ENCODE peak calls at places on chromosomes 4 and X, in nine cellular contexts. One of them, this sample, is unnamed.

GRCh38 chrX:39714471-39714870 is 383.3 kb downstream of the BCOR start:
- DNase-seq in astrocyte of the spinal cord: no peak
- DNase-seq in activated T-cell treated with anti-CD3 and anti-CD28 coated beads, Interleukin-2, amount 50 U/mL, for 72 hours: no peak
- DNase-seq in CD8-positive, alpha-beta memory T cell: no peak
- DNase-seq in RWPE1: no peak
- DNase-seq in left cardiac atrium: no peak
- DNase-seq in SK-MEL-5: no peak
- DNase-seq in T-helper 2 cell: no peak
- DNase-seq in stimulated activated CD8-positive, alpha-beta memory T cell treated with anti-CD3 and anti-CD28 coated beads, Interleukin-2, amount 100 ng/mL, for 1 hour: no peak
- DNase-seq in this sample: no peak

GRCh38 chr4:143270266-143270838 is 66.3 kb upstream of the GAB1 start:
- DNase-seq in astrocyte of the spinal cord: no peak
- DNase-seq in activated T-cell treated with anti-CD3 and anti-CD28 coated beads, Interleukin-2, amount 50 U/mL, for 72 hours: no peak
- DNase-seq in CD8-positive, alpha-beta memory T cell: no peak
- DNase-seq in RWPE1: no peak
- DNase-seq in left cardiac atrium: no peak
- DNase-seq in SK-MEL-5: no peak
- DNase-seq in T-helper 2 cell: no peak
- DNase-seq in stimulated activated CD8-positive, alpha-beta memory T cell treated with anti-CD3 and anti-CD28 coated beads, Interleukin-2, amount 100 ng/mL, for 1 hour: no peak
- DNase-seq in this sample: no peak

GRCh38 chr4:19739101-19739651 is 512.5 kb upstream of the SLIT2 start:
- DNase-seq in astrocyte of the spinal cord: peak; percentile 95
- DNase-seq in activated T-cell treated with anti-CD3 and anti-CD28 coated beads, Interleukin-2, amount 50 U/mL, for 72 hours: no peak
- DNase-seq in CD8-positive, alpha-beta memory T cell: no peak
- DNase-seq in RWPE1: peak; percentile 49
- DNase-seq in left cardiac atrium: no peak
- DNase-seq in SK-MEL-5: peak; percentile 16
- DNase-seq in T-helper 2 cell: no peak
- DNase-seq in stimulated activated CD8-positive, alpha-beta memory T cell treated with anti-CD3 and anti-CD28 coated beads, Interleukin-2, amount 100 ng/mL, for 1 hour: no peak
- DNase-seq in this sample: peak; percentile 75

GRCh38 chrX:11886745-11887144 is 128.7 kb downstream of the MSL3 start:
- DNase-seq in astrocyte of the spinal cord: peak; percentile 58
- DNase-seq in activated T-cell treated with anti-CD3 and anti-CD28 coated beads, Interleukin-2, amount 50 U/mL, for 72 hours: no peak
- DNase-seq in CD8-positive, alpha-beta memory T cell: no peak
- DNase-seq in RWPE1: peak; percentile 59
- DNase-seq in left cardiac atrium: no peak
- DNase-seq in SK-MEL-5: no peak
- DNase-seq in T-helper 2 cell: no peak
- DNase-seq in stimulated activated CD8-positive, alpha-beta memory T cell treated with anti-CD3 and anti-CD28 coated beads, Interleukin-2, amount 100 ng/mL, for 1 hour: no peak
- DNase-seq in this sample: peak; percentile 17

GRCh38 chr4:83112678-83113428 is 1.7 kb downstream of the PLAC8 start:
- DNase-seq in astrocyte of the spinal cord: peak; percentile 36
- DNase-seq in activated T-cell treated with anti-CD3 and anti-CD28 coated beads, Interleukin-2, amount 50 U/mL, for 72 hours: peak; percentile 35
- DNase-seq in CD8-positive, alpha-beta memory T cell: peak; percentile 6
- DNase-seq in RWPE1: no peak
- DNase-seq in left cardiac atrium: no peak
- DNase-seq in SK-MEL-5: no peak
- DNase-seq in T-helper 2 cell: no peak
- DNase-seq in stimulated activated CD8-positive, alpha-beta memory T cell treated with anti-CD3 and anti-CD28 coated beads, Interleukin-2, amount 100 ng/mL, for 1 hour: no peak
- DNase-seq in this sample: no peak

GRCh38 chr4:8727546-8728510 is 135.3 kb downstream of the CPZ start:
- DNase-seq in astrocyte of the spinal cord: no peak
- DNase-seq in activated T-cell treated with anti-CD3 and anti-CD28 coated beads, Interleukin-2, amount 50 U/mL, for 72 hours: no peak
- DNase-seq in CD8-positive, alpha-beta memory T cell: no peak
- DNase-seq in RWPE1: no peak
- DNase-seq in left cardiac atrium: no peak
- DNase-seq in SK-MEL-5: no peak
- DNase-seq in T-helper 2 cell: no peak
- DNase-seq in stimulated activated CD8-positive, alpha-beta memory T cell treated with anti-CD3 and anti-CD28 coated beads, Interleukin-2, amount 100 ng/mL, for 1 hour: no peak
- DNase-seq in this sample: no peak

GRCh38 chrX:43750248-43750676 is 94.2 kb downstream of the MAOA start:
- DNase-seq in astrocyte of the spinal cord: peak; percentile 61
- DNase-seq in activated T-cell treated with anti-CD3 and anti-CD28 coated beads, Interleukin-2, amount 50 U/mL, for 72 hours: peak; percentile 35
- DNase-seq in CD8-positive, alpha-beta memory T cell: peak; percentile 38
- DNase-seq in RWPE1: peak; percentile 48
- DNase-seq in left cardiac atrium: peak; percentile 31
- DNase-seq in SK-MEL-5: peak; percentile 59
- DNase-seq in T-helper 2 cell: peak; percentile 4
- DNase-seq in stimulated activated CD8-positive, alpha-beta memory T cell treated with anti-CD3 and anti-CD28 coated beads, Interleukin-2, amount 100 ng/mL, for 1 hour: no peak
- DNase-seq in this sample: no peak

GRCh38 chr4:55340246-55340645 is 5.8 kb upstream of the SRD5A3 start:
- DNase-seq in astrocyte of the spinal cord: no peak
- DNase-seq in activated T-cell treated with anti-CD3 and anti-CD28 coated beads, Interleukin-2, amount 50 U/mL, for 72 hours: no peak
- DNase-seq in CD8-positive, alpha-beta memory T cell: no peak
- DNase-seq in RWPE1: no peak
- DNase-seq in left cardiac atrium: no peak
- DNase-seq in SK-MEL-5: no peak
- DNase-seq in T-helper 2 cell: no peak
- DNase-seq in stimulated activated CD8-positive, alpha-beta memory T cell treated with anti-CD3 and anti-CD28 coated beads, Interleukin-2, amount 100 ng/mL, for 1 hour: no peak
- DNase-seq in this sample: no peak

GRCh38 chr4:45453258-45453841 is 670.5 kb downstream of the GABRG1 start:
- DNase-seq in astrocyte of the spinal cord: peak; percentile 20
- DNase-seq in activated T-cell treated with anti-CD3 and anti-CD28 coated beads, Interleukin-2, amount 50 U/mL, for 72 hours: no peak
- DNase-seq in CD8-positive, alpha-beta memory T cell: no peak
- DNase-seq in RWPE1: peak; percentile 10
- DNase-seq in left cardiac atrium: no peak
- DNase-seq in SK-MEL-5: peak; percentile 65
- DNase-seq in T-helper 2 cell: no peak
- DNase-seq in stimulated activated CD8-positive, alpha-beta memory T cell treated with anti-CD3 and anti-CD28 coated beads, Interleukin-2, amount 100 ng/mL, for 1 hour: no peak
- DNase-seq in this sample: no peak

GRCh38 chr4:82899339-82899738 is 1.2 kb upstream of the THAP9 start:
- DNase-seq in astrocyte of the spinal cord: peak; percentile 37
- DNase-seq in activated T-cell treated with anti-CD3 and anti-CD28 coated beads, Interleukin-2, amount 50 U/mL, for 72 hours: no peak
- DNase-seq in CD8-positive, alpha-beta memory T cell: no peak
- DNase-seq in RWPE1: no peak
- DNase-seq in left cardiac atrium: no peak
- DNase-seq in SK-MEL-5: no peak
- DNase-seq in T-helper 2 cell: no peak
- DNase-seq in stimulated activated CD8-positive, alpha-beta memory T cell treated with anti-CD3 and anti-CD28 coated beads, Interleukin-2, amount 100 ng/mL, for 1 hour: no peak
- DNase-seq in this sample: no peak

GRCh38 chr4:31089815-31090214 is 369.6 kb downstream of the PCDH7 start:
- DNase-seq in astrocyte of the spinal cord: peak; percentile 48
- DNase-seq in activated T-cell treated with anti-CD3 and anti-CD28 coated beads, Interleukin-2, amount 50 U/mL, for 72 hours: no peak
- DNase-seq in CD8-positive, alpha-beta memory T cell: no peak
- DNase-seq in RWPE1: peak; percentile 55
- DNase-seq in left cardiac atrium: peak; percentile 42
- DNase-seq in SK-MEL-5: no peak
- DNase-seq in T-helper 2 cell: no peak
- DNase-seq in stimulated activated CD8-positive, alpha-beta memory T cell treated with anti-CD3 and anti-CD28 coated beads, Interleukin-2, amount 100 ng/mL, for 1 hour: no peak
- DNase-seq in this sample: no peak

GRCh38 chrX:24097741-24098140 is 43.0 kb downstream of the EIF2S3 start:
- DNase-seq in astrocyte of the spinal cord: no peak
- DNase-seq in activated T-cell treated with anti-CD3 and anti-CD28 coated beads, Interleukin-2, amount 50 U/mL, for 72 hours: no peak
- DNase-seq in CD8-positive, alpha-beta memory T cell: no peak
- DNase-seq in RWPE1: no peak
- DNase-seq in left cardiac atrium: no peak
- DNase-seq in SK-MEL-5: no peak
- DNase-seq in T-helper 2 cell: no peak
- DNase-seq in stimulated activated CD8-positive, alpha-beta memory T cell treated with anti-CD3 and anti-CD28 coated beads, Interleukin-2, amount 100 ng/mL, for 1 hour: no peak
- DNase-seq in this sample: no peak

GRCh38 chr4:54661156-54661555 is 3.4 kb downstream of the KIT start:
- DNase-seq in astrocyte of the spinal cord: peak; percentile 58
- DNase-seq in activated T-cell treated with anti-CD3 and anti-CD28 coated beads, Interleukin-2, amount 50 U/mL, for 72 hours: no peak
- DNase-seq in CD8-positive, alpha-beta memory T cell: no peak
- DNase-seq in RWPE1: peak; percentile 60
- DNase-seq in left cardiac atrium: no peak
- DNase-seq in SK-MEL-5: no peak
- DNase-seq in T-helper 2 cell: no peak
- DNase-seq in stimulated activated CD8-positive, alpha-beta memory T cell treated with anti-CD3 and anti-CD28 coated beads, Interleukin-2, amount 100 ng/mL, for 1 hour: no peak
- DNase-seq in this sample: no peak

GRCh38 chr4:15868816-15869413 is 69.6 kb downstream of the FGFBP1 start:
- DNase-seq in astrocyte of the spinal cord: no peak
- DNase-seq in activated T-cell treated with anti-CD3 and anti-CD28 coated beads, Interleukin-2, amount 50 U/mL, for 72 hours: no peak
- DNase-seq in CD8-positive, alpha-beta memory T cell: no peak
- DNase-seq in RWPE1: no peak
- DNase-seq in left cardiac atrium: no peak
- DNase-seq in SK-MEL-5: no peak
- DNase-seq in T-helper 2 cell: no peak
- DNase-seq in stimulated activated CD8-positive, alpha-beta memory T cell treated with anti-CD3 and anti-CD28 coated beads, Interleukin-2, amount 100 ng/mL, for 1 hour: no peak
- DNase-seq in this sample: no peak

GRCh38 chr4:147340547-147341225 is 140.2 kb upstream of the EDNRA start:
- DNase-seq in astrocyte of the spinal cord: peak; percentile 81
- DNase-seq in activated T-cell treated with anti-CD3 and anti-CD28 coated beads, Interleukin-2, amount 50 U/mL, for 72 hours: no peak
- DNase-seq in CD8-positive, alpha-beta memory T cell: no peak
- DNase-seq in RWPE1: no peak
- DNase-seq in left cardiac atrium: no peak
- DNase-seq in SK-MEL-5: peak; percentile 5
- DNase-seq in T-helper 2 cell: no peak
- DNase-seq in stimulated activated CD8-positive, alpha-beta memory T cell treated with anti-CD3 and anti-CD28 coated beads, Interleukin-2, amount 100 ng/mL, for 1 hour: no peak
- DNase-seq in this sample: no peak

GRCh38 chr4:61204353-61204752 is 4.2 kb downstream of the ADGRL3 start:
- DNase-seq in astrocyte of the spinal cord: peak; percentile 53
- DNase-seq in activated T-cell treated with anti-CD3 and anti-CD28 coated beads, Interleukin-2, amount 50 U/mL, for 72 hours: no peak
- DNase-seq in CD8-positive, alpha-beta memory T cell: no peak
- DNase-seq in RWPE1: peak; percentile 44
- DNase-seq in left cardiac atrium: no peak
- DNase-seq in SK-MEL-5: no peak
- DNase-seq in T-helper 2 cell: no peak
- DNase-seq in stimulated activated CD8-positive, alpha-beta memory T cell treated with anti-CD3 and anti-CD28 coated beads, Interleukin-2, amount 100 ng/mL, for 1 hour: no peak
- DNase-seq in this sample: no peak

GRCh38 chrX:2732649-2733048 is 19.2 kb upstream of the XG start:
- DNase-seq in astrocyte of the spinal cord: no peak
- DNase-seq in activated T-cell treated with anti-CD3 and anti-CD28 coated beads, Interleukin-2, amount 50 U/mL, for 72 hours: no peak
- DNase-seq in CD8-positive, alpha-beta memory T cell: no peak
- DNase-seq in RWPE1: no peak
- DNase-seq in left cardiac atrium: no peak
- DNase-seq in SK-MEL-5: no peak
- DNase-seq in T-helper 2 cell: no peak
- DNase-seq in stimulated activated CD8-positive, alpha-beta memory T cell treated with anti-CD3 and anti-CD28 coated beads, Interleukin-2, amount 100 ng/mL, for 1 hour: no peak
- DNase-seq in this sample: no peak

GRCh38 chrX:141314441-141314840 is 72.1 kb upstream of the SPANXC start:
- DNase-seq in astrocyte of the spinal cord: no peak
- DNase-seq in activated T-cell treated with anti-CD3 and anti-CD28 coated beads, Interleukin-2, amount 50 U/mL, for 72 hours: no peak
- DNase-seq in CD8-positive, alpha-beta memory T cell: no peak
- DNase-seq in RWPE1: peak; percentile 4
- DNase-seq in left cardiac atrium: no peak
- DNase-seq in SK-MEL-5: no peak
- DNase-seq in T-helper 2 cell: no peak
- DNase-seq in stimulated activated CD8-positive, alpha-beta memory T cell treated with anti-CD3 and anti-CD28 coated beads, Interleukin-2, amount 100 ng/mL, for 1 hour: no peak
- DNase-seq in this sample: no peak

GRCh38 chrX:30612250-30612655 is 34.7 kb upstream of the TASL start:
- DNase-seq in astrocyte of the spinal cord: no peak
- DNase-seq in activated T-cell treated with anti-CD3 and anti-CD28 coated beads, Interleukin-2, amount 50 U/mL, for 72 hours: no peak
- DNase-seq in CD8-positive, alpha-beta memory T cell: no peak
- DNase-seq in RWPE1: no peak
- DNase-seq in left cardiac atrium: no peak
- DNase-seq in SK-MEL-5: no peak
- DNase-seq in T-helper 2 cell: no peak
- DNase-seq in stimulated activated CD8-positive, alpha-beta memory T cell treated with anti-CD3 and anti-CD28 coated beads, Interleukin-2, amount 100 ng/mL, for 1 hour: no peak
- DNase-seq in this sample: no peak

GRCh38 chr4:15104825-15105224 is 102.5 kb downstream of the CPEB2 start:
- DNase-seq in astrocyte of the spinal cord: no peak
- DNase-seq in activated T-cell treated with anti-CD3 and anti-CD28 coated beads, Interleukin-2, amount 50 U/mL, for 72 hours: no peak
- DNase-seq in CD8-positive, alpha-beta memory T cell: no peak
- DNase-seq in RWPE1: no peak
- DNase-seq in left cardiac atrium: no peak
- DNase-seq in SK-MEL-5: no peak
- DNase-seq in T-helper 2 cell: no peak
- DNase-seq in stimulated activated CD8-positive, alpha-beta memory T cell treated with anti-CD3 and anti-CD28 coated beads, Interleukin-2, amount 100 ng/mL, for 1 hour: no peak
- DNase-seq in this sample: no peak

GRCh38 chrX:149248073-149248625 is 257.0 kb downstream of the IDS start:
- DNase-seq in astrocyte of the spinal cord: peak; percentile 22
- DNase-seq in activated T-cell treated with anti-CD3 and anti-CD28 coated beads, Interleukin-2, amount 50 U/mL, for 72 hours: no peak
- DNase-seq in CD8-positive, alpha-beta memory T cell: no peak
- DNase-seq in RWPE1: no peak
- DNase-seq in left cardiac atrium: no peak
- DNase-seq in SK-MEL-5: peak; percentile 37
- DNase-seq in T-helper 2 cell: no peak
- DNase-seq in stimulated activated CD8-positive, alpha-beta memory T cell treated with anti-CD3 and anti-CD28 coated beads, Interleukin-2, amount 100 ng/mL, for 1 hour: no peak
- DNase-seq in this sample: no peak

GRCh38 chrX:24154490-24155034 is 5.0 kb downstream of the ZFX start:
- DNase-seq in astrocyte of the spinal cord: no peak
- DNase-seq in activated T-cell treated with anti-CD3 and anti-CD28 coated beads, Interleukin-2, amount 50 U/mL, for 72 hours: no peak
- DNase-seq in CD8-positive, alpha-beta memory T cell: no peak
- DNase-seq in RWPE1: no peak
- DNase-seq in left cardiac atrium: no peak
- DNase-seq in SK-MEL-5: no peak
- DNase-seq in T-helper 2 cell: no peak
- DNase-seq in stimulated activated CD8-positive, alpha-beta memory T cell treated with anti-CD3 and anti-CD28 coated beads, Interleukin-2, amount 100 ng/mL, for 1 hour: no peak
- DNase-seq in this sample: no peak

GRCh38 chr4:113438596-113438995 is 322.9 kb downstream of the CAMK2D start:
- DNase-seq in astrocyte of the spinal cord: no peak
- DNase-seq in activated T-cell treated with anti-CD3 and anti-CD28 coated beads, Interleukin-2, amount 50 U/mL, for 72 hours: no peak
- DNase-seq in CD8-positive, alpha-beta memory T cell: no peak
- DNase-seq in RWPE1: no peak
- DNase-seq in left cardiac atrium: no peak
- DNase-seq in SK-MEL-5: no peak
- DNase-seq in T-helper 2 cell: no peak
- DNase-seq in stimulated activated CD8-positive, alpha-beta memory T cell treated with anti-CD3 and anti-CD28 coated beads, Interleukin-2, amount 100 ng/mL, for 1 hour: no peak
- DNase-seq in this sample: no peak

GRCh38 chrX:1725472-1725871 is 110.6 kb downstream of the ASMT start:
- DNase-seq in astrocyte of the spinal cord: no peak
- DNase-seq in activated T-cell treated with anti-CD3 and anti-CD28 coated beads, Interleukin-2, amount 50 U/mL, for 72 hours: no peak
- DNase-seq in CD8-positive, alpha-beta memory T cell: no peak
- DNase-seq in RWPE1: no peak
- DNase-seq in left cardiac atrium: no peak
- DNase-seq in SK-MEL-5: no peak
- DNase-seq in T-helper 2 cell: no peak
- DNase-seq in stimulated activated CD8-positive, alpha-beta memory T cell treated with anti-CD3 and anti-CD28 coated beads, Interleukin-2, amount 100 ng/mL, for 1 hour: no peak
- DNase-seq in this sample: no peak

GRCh38 chr4:107823870-107824366 is 814 bp upstream of the SGMS2 start:
- DNase-seq in astrocyte of the spinal cord: no peak
- DNase-seq in activated T-cell treated with anti-CD3 and anti-CD28 coated beads, Interleukin-2, amount 50 U/mL, for 72 hours: no peak
- DNase-seq in CD8-positive, alpha-beta memory T cell: no peak
- DNase-seq in RWPE1: no peak
- DNase-seq in left cardiac atrium: no peak
- DNase-seq in SK-MEL-5: no peak
- DNase-seq in T-helper 2 cell: no peak
- DNase-seq in stimulated activated CD8-positive, alpha-beta memory T cell treated with anti-CD3 and anti-CD28 coated beads, Interleukin-2, amount 100 ng/mL, for 1 hour: no peak
- DNase-seq in this sample: no peak

GRCh38 chr4:17556498-17556897 is 20.5 kb upstream of the LAP3 start:
- DNase-seq in astrocyte of the spinal cord: no peak
- DNase-seq in activated T-cell treated with anti-CD3 and anti-CD28 coated beads, Interleukin-2, amount 50 U/mL, for 72 hours: no peak
- DNase-seq in CD8-positive, alpha-beta memory T cell: no peak
- DNase-seq in RWPE1: no peak
- DNase-seq in left cardiac atrium: no peak
- DNase-seq in SK-MEL-5: no peak
- DNase-seq in T-helper 2 cell: no peak
- DNase-seq in stimulated activated CD8-positive, alpha-beta memory T cell treated with anti-CD3 and anti-CD28 coated beads, Interleukin-2, amount 100 ng/mL, for 1 hour: no peak
- DNase-seq in this sample: no peak

GRCh38 chr4:71360844-71361243 is 22.0 kb downstream of the SLC4A4 start:
- DNase-seq in astrocyte of the spinal cord: no peak
- DNase-seq in activated T-cell treated with anti-CD3 and anti-CD28 coated beads, Interleukin-2, amount 50 U/mL, for 72 hours: no peak
- DNase-seq in CD8-positive, alpha-beta memory T cell: no peak
- DNase-seq in RWPE1: no peak
- DNase-seq in left cardiac atrium: no peak
- DNase-seq in SK-MEL-5: no peak
- DNase-seq in T-helper 2 cell: no peak
- DNase-seq in stimulated activated CD8-positive, alpha-beta memory T cell treated with anti-CD3 and anti-CD28 coated beads, Interleukin-2, amount 100 ng/mL, for 1 hour: no peak
- DNase-seq in this sample: no peak

GRCh38 chr4:87511500-87511899 is 17.7 kb downstream of the SPARCL1 start:
- DNase-seq in astrocyte of the spinal cord: no peak
- DNase-seq in activated T-cell treated with anti-CD3 and anti-CD28 coated beads, Interleukin-2, amount 50 U/mL, for 72 hours: no peak
- DNase-seq in CD8-positive, alpha-beta memory T cell: no peak
- DNase-seq in RWPE1: no peak
- DNase-seq in left cardiac atrium: no peak
- DNase-seq in SK-MEL-5: no peak
- DNase-seq in T-helper 2 cell: no peak
- DNase-seq in stimulated activated CD8-positive, alpha-beta memory T cell treated with anti-CD3 and anti-CD28 coated beads, Interleukin-2, amount 100 ng/mL, for 1 hour: no peak
- DNase-seq in this sample: no peak

This sample was measured in pulmonary artery endothelial cell.